ENCODE peak calls at places on chromosomes 13 and 19, in five cellular contexts. Z is breast epithelium, C is AG04450, T is upper lobe of right lung, L is OCI-LY7. G is an unnamed sample.

GRCh38 chr13:43390101-43390500 is 366.7 kb downstream of the DNAJC15 start:
- DNase-seq in L (no peak), T (no peak), Z (no peak), C (no peak), G (no peak)

GRCh38 chr19:35295792-35296462 is 4.0 kb downstream of the MAG start:
- DNase-seq in T (no peak), Z (no peak), C (no peak), L (peak), G (no peak)

GRCh38 chr19:35994868-35995654 is at the start of gene SDHAF1:
- DNase-seq in T (peak), L (peak), C (peak), Z (peak), G (peak)

GRCh38 chr19:46388311-46389095 is 24.9 kb downstream of the CCDC8 start:
- DNase-seq in Z (no peak), T (peak), L (no peak), C (no peak), G (no peak)

GRCh38 chr13:74570834-74571233 is 436.6 kb upstream of the KLF12 start:
- DNase-seq in C (peak), Z (no peak), L (no peak), T (no peak), G (no peak)

GRCh38 chr13:84662503-84662902 is 780.2 kb upstream of the SLITRK1 start:
- DNase-seq in C (no peak), L (no peak), T (no peak), Z (no peak), G (no peak)

GRCh38 chr13:107099661-107100060 is 531.7 kb upstream of the ARGLU1 start:
- DNase-seq in Z (no peak), T (no peak), C (peak), L (no peak), G (no peak)

GRCh38 chr13:99103536-99103935 is 97.1 kb upstream of the UBAC2 start:
- DNase-seq in C (no peak), Z (no peak), L (no peak), T (no peak), G (no peak)

GRCh38 chr19:29520390-29520789 is 5.4 kb upstream of the VSTM2B start:
- DNase-seq in C (no peak), T (peak), Z (no peak), L (no peak), G (no peak)

GRCh38 chr13:50693755-50694154 is 149.7 kb downstream of the DLEU7 start:
- DNase-seq in Z (no peak), L (no peak), T (no peak), C (no peak), G (no peak)

GRCh38 chr19:4327252-4327876 is 11.3 kb downstream of the STAP2 start:
- DNase-seq in Z (peak), L (peak), C (no peak), T (peak), G (no peak)

GRCh38 chr13:106230450-106230849 is 305.0 kb downstream of the EFNB2 start:
- DNase-seq in Z (no peak), C (peak), T (no peak), L (no peak), G (no peak)

GRCh38 chr19:39846176-39846677 is at the start of gene FBL:
- DNase-seq in L (peak), T (peak), Z (peak), C (peak), G (peak)

GRCh38 chr19:39314016-39314728 is 6.5 kb downstream of the LRFN1 start:
- DNase-seq in T (no peak), L (no peak), C (no peak), Z (no peak), G (no peak)

GRCh38 chr13:93151277-93151676 is 75.3 kb upstream of the GPC6 start:
- DNase-seq in C (peak), L (no peak), Z (no peak), T (no peak), G (peak)

GRCh38 chr19:4694211-4694987 is 24.3 kb upstream of the MYDGF start:
- DNase-seq in C (peak), T (no peak), Z (peak), L (no peak), G (peak)

GRCh38 chr13:35888327-35888940 is 242.7 kb downstream of the DCLK1 start:
- DNase-seq in C (no peak), L (no peak), Z (no peak), T (no peak), G (no peak)

GRCh38 chr13:43078399-43078798 is 55.0 kb downstream of the DNAJC15 start:
- DNase-seq in C (no peak), Z (no peak), L (no peak), T (no peak), G (no peak)

GRCh38 chr13:35768126-35768525 is 291.6 kb upstream of the MAB21L1 start:
- DNase-seq in T (no peak), L (no peak), C (no peak), Z (no peak), G (no peak)

GRCh38 chr13:70520275-70520674 is 412.0 kb upstream of the KLHL1 start:
- DNase-seq in Z (no peak), L (no peak), T (no peak), C (no peak), G (no peak)

GRCh38 chr13:101390461-101390860 is 25.8 kb downstream of the NALCN start:
- DNase-seq in L (no peak), C (no peak), T (no peak), Z (no peak), G (no peak)

GRCh38 chr13:51148223-51148951 is 37.3 kb upstream of the C13orf42 start:
- DNase-seq in C (no peak), T (no peak), L (no peak), Z (no peak), G (no peak)

GRCh38 chr13:33364192-33364591 is 78.6 kb upstream of the STARD13 start:
- DNase-seq in C (no peak), Z (no peak), T (no peak), L (no peak), G (no peak)

GRCh38 chr19:21835429-21835809 is 563 bp downstream of the ZNF43 start:
- DNase-seq in L (no peak), C (no peak), T (no peak), Z (no peak), G (no peak)

GRCh38 chr19:43747557-43748204 is 7.1 kb downstream of the SMG9 start:
- DNase-seq in Z (no peak), L (no peak), T (no peak), C (no peak), G (no peak)

GRCh38 chr19:681029-681626 is 4.9 kb downstream of the FSTL3 start:
- DNase-seq in L (peak), T (peak), C (no peak), Z (no peak), G (no peak)

GRCh38 chr19:16199275-16199932 is 1.7 kb downstream of the AP1M1 start:
- DNase-seq in T (peak), Z (no peak), L (no peak), C (no peak), G (no peak)
- H3K4me3 ChIP-seq in T (no peak), Z (peak), L (peak), C (peak), G (no peak)

DNA sequence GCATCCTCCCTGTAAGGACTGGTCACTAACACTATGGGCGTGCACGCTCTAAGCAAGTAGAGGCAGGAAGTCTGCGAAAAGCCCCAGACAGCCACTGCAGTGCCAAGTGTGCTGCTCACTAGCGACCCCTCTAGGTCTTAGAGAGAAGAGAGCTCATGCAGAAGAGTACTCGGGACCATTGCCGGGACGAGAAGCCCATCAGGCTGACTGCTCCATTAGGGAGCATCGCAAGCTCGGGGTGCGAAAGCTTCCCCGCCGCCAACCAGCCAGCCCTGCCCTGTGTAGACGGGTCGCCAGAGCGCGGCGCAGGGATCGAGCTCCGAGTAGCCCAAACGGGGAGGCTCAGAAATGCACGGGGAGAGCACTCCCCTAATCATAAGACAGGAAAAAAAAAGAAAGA is 16.6 kb downstream of the POU4F1 start:
- DNase-seq in C (no peak), T (no peak), L (no peak), Z (no peak), G (no peak)
- TF ChIP-seq CTCF in C (peak), T (no peak), L (peak), Z (no peak), G (peak)

GRCh38 chr19:1750343-1751021 is 2.8 kb upstream of the ONECUT3 start:
- DNase-seq in Z (no peak), T (no peak), L (no peak), C (no peak), G (no peak)
- H3K4me3 ChIP-seq in Z (peak), T (no peak), L (no peak), C (no peak), G (peak)

GRCh38 chr19:3062165-3063105 is at the start of gene TLE5:
- DNase-seq in Z (no peak), T (peak), L (peak), C (no peak), G (no peak)
- TF ChIP-seq CTCF in Z (no peak), T (no peak), L (no peak), C (no peak), G (no peak)

G was measured in keratinocyte.